ENCODE peak calls at places on chromosomes 5 and 9, in seven cellular contexts. One of them, this sample, is unnamed.

GRCh38 chr9:99012957-99013512 is 69.3 kb downstream of the COL15A1 start:
- DNase-seq in activated CD4-positive, alpha-beta T cell treated with anti-CD3 and anti-CD28 coated beads for 36 hours: peak
- DNase-seq in naive thymus-derived CD8-positive, alpha-beta T cell: no peak
- DNase-seq in spleen: no peak
- DNase-seq in iris pigment epithelial cell: no peak
- DNase-seq in effector memory CD4-positive, alpha-beta T cell: no peak
- DNase-seq in suprapubic skin: no peak
- DNase-seq in this sample: no peak

GRCh38 chr5:174177531-174177930 is 132.0 kb downstream of the NSG2 start:
- DNase-seq in activated CD4-positive, alpha-beta T cell treated with anti-CD3 and anti-CD28 coated beads for 36 hours: no peak
- DNase-seq in naive thymus-derived CD8-positive, alpha-beta T cell: no peak
- DNase-seq in spleen: no peak
- DNase-seq in iris pigment epithelial cell: no peak
- DNase-seq in effector memory CD4-positive, alpha-beta T cell: no peak
- DNase-seq in suprapubic skin: no peak
- DNase-seq in this sample: no peak

GRCh38 chr9:36831381-36832231 is 202.5 kb downstream of the PAX5 start:
- DNase-seq in activated CD4-positive, alpha-beta T cell treated with anti-CD3 and anti-CD28 coated beads for 36 hours: no peak
- DNase-seq in naive thymus-derived CD8-positive, alpha-beta T cell: no peak
- DNase-seq in spleen: peak
- DNase-seq in iris pigment epithelial cell: no peak
- DNase-seq in effector memory CD4-positive, alpha-beta T cell: no peak
- DNase-seq in suprapubic skin: no peak
- DNase-seq in this sample: peak

GRCh38 chr5:79416499-79416898 is 97.4 kb downstream of the HOMER1 start:
- DNase-seq in activated CD4-positive, alpha-beta T cell treated with anti-CD3 and anti-CD28 coated beads for 36 hours: no peak
- DNase-seq in naive thymus-derived CD8-positive, alpha-beta T cell: peak
- DNase-seq in spleen: no peak
- DNase-seq in iris pigment epithelial cell: peak
- DNase-seq in effector memory CD4-positive, alpha-beta T cell: no peak
- DNase-seq in suprapubic skin: no peak
- DNase-seq in this sample: no peak

GRCh38 chr9:16726718-16727451 is 143.6 kb downstream of the BNC2 start:
- DNase-seq in activated CD4-positive, alpha-beta T cell treated with anti-CD3 and anti-CD28 coated beads for 36 hours: peak
- DNase-seq in naive thymus-derived CD8-positive, alpha-beta T cell: no peak
- DNase-seq in spleen: peak
- DNase-seq in iris pigment epithelial cell: peak
- DNase-seq in effector memory CD4-positive, alpha-beta T cell: no peak
- DNase-seq in suprapubic skin: peak
- DNase-seq in this sample: peak

GRCh38 chr5:176737746-176738699 is 72.3 kb upstream of the UNC5A start:
- DNase-seq in activated CD4-positive, alpha-beta T cell treated with anti-CD3 and anti-CD28 coated beads for 36 hours: no peak
- DNase-seq in naive thymus-derived CD8-positive, alpha-beta T cell: no peak
- DNase-seq in spleen: peak
- DNase-seq in iris pigment epithelial cell: no peak
- DNase-seq in effector memory CD4-positive, alpha-beta T cell: no peak
- DNase-seq in suprapubic skin: peak
- DNase-seq in this sample: peak

GRCh38 chr5:153714732-153715287 is 224.3 kb downstream of the GRIA1 start:
- DNase-seq in activated CD4-positive, alpha-beta T cell treated with anti-CD3 and anti-CD28 coated beads for 36 hours: no peak
- DNase-seq in naive thymus-derived CD8-positive, alpha-beta T cell: no peak
- DNase-seq in spleen: no peak
- DNase-seq in iris pigment epithelial cell: peak
- DNase-seq in effector memory CD4-positive, alpha-beta T cell: no peak
- DNase-seq in suprapubic skin: no peak
- DNase-seq in this sample: no peak

GRCh38 chr5:157827429-157827828 is 31.5 kb downstream of the CLINT1 start:
- DNase-seq in activated CD4-positive, alpha-beta T cell treated with anti-CD3 and anti-CD28 coated beads for 36 hours: no peak
- DNase-seq in naive thymus-derived CD8-positive, alpha-beta T cell: no peak
- DNase-seq in spleen: no peak
- DNase-seq in iris pigment epithelial cell: peak
- DNase-seq in effector memory CD4-positive, alpha-beta T cell: no peak
- DNase-seq in suprapubic skin: no peak
- DNase-seq in this sample: no peak

GRCh38 chr5:121086671-121087070 is 622.6 kb downstream of the PRR16 start:
- DNase-seq in activated CD4-positive, alpha-beta T cell treated with anti-CD3 and anti-CD28 coated beads for 36 hours: no peak
- DNase-seq in naive thymus-derived CD8-positive, alpha-beta T cell: no peak
- DNase-seq in spleen: no peak
- DNase-seq in iris pigment epithelial cell: no peak
- DNase-seq in effector memory CD4-positive, alpha-beta T cell: no peak
- DNase-seq in suprapubic skin: no peak
- DNase-seq in this sample: no peak

This sample was measured in posterior vena cava.